ENCODE peak calls at places on chromosomes 1 and 21, in four cellular contexts. O is tibial artery, Q is NCI-H1105, L is endothelial cell. H is an unnamed sample.
A peak's percentile ranks its signal among the peaks of the same experiment; 100 is the strongest.

GRCh38 chr1:239914827-239915231 is 176.9 kb upstream of the FMN2 start:
- DNase-seq in L (no peak), O (no peak), Q (no peak), H (peak; percentile 28)

GRCh38 chr1:187078916-187079315 is 250.2 kb downstream of the PLA2G4A start:
- DNase-seq in O (no peak), Q (no peak), L (no peak), H (no peak)

GRCh38 chr1:101741910-101742309 is 254.8 kb downstream of the OLFM3 start:
- DNase-seq in O (no peak), Q (no peak), L (no peak), H (no peak)

GRCh38 chr1:242467556-242468145 is 56.8 kb downstream of the PLD5 start:
- DNase-seq in L (peak; percentile 63), O (peak; percentile 60), Q (peak; percentile 46), H (peak; percentile 47)

GRCh38 chr1:154400381-154400801 is 4.8 kb upstream of the IL6R start:
- DNase-seq in L (no peak), O (no peak), Q (no peak), H (no peak)

GRCh38 chr1:86596891-86597290 is 50.0 kb downstream of the CLCA4 start:
- DNase-seq in O (no peak), L (no peak), Q (no peak), H (no peak)

GRCh38 chr21:44932366-44933181 is 7.3 kb upstream of the SLX9 start:
- DNase-seq in Q (peak; percentile 36), O (no peak), L (peak; percentile 66), H (no peak)

GRCh38 chr1:27070390-27071048 is 57.9 kb upstream of the TENT5B start:
- DNase-seq in Q (no peak), O (no peak), L (no peak), H (peak; percentile 9)

GRCh38 chr1:14259191-14259757 is 339.2 kb upstream of the KAZN start:
- DNase-seq in L (no peak), Q (no peak), O (peak; percentile 87), H (no peak)

GRCh38 chr1:178541829-178542553 is 29.1 kb downstream of the TEX35 start:
- DNase-seq in O (no peak), Q (no peak), L (peak; percentile 44), H (peak; percentile 59)

GRCh38 chr21:24023402-24023801 is 1583.9 kb downstream of the MRPL39 start:
- DNase-seq in Q (peak; percentile 39), O (no peak), L (no peak), H (no peak)

GRCh38 chr1:81375884-81376548 is 424.7 kb upstream of the ADGRL2 start:
- DNase-seq in L (no peak), O (no peak), Q (no peak), H (no peak)

GRCh38 chr1:27689423-27690173 is 17.6 kb upstream of the IFI6 start:
- DNase-seq in Q (no peak), L (no peak), O (no peak), H (no peak)

GRCh38 chr1:230204852-230205251 is 137.8 kb downstream of the GALNT2 start:
- DNase-seq in O (no peak), L (no peak), Q (no peak), H (peak; percentile 44)

GRCh38 chr1:163090321-163090945 is 21.3 kb downstream of the RGS4 start:
- DNase-seq in O (no peak), L (no peak), Q (no peak), H (no peak)

GRCh38 chr21:37983336-37984095 is 67.3 kb upstream of the KCNJ6 start:
- DNase-seq in O (no peak), L (no peak), Q (no peak), H (no peak)

GRCh38 chr1:170959385-170959784 is 24.1 kb downstream of the MROH9 start:
- DNase-seq in L (no peak), O (no peak), Q (no peak), H (no peak)

GRCh38 chr1:3817821-3818597 is 21.7 kb upstream of the LRRC47 start:
- DNase-seq in Q (no peak), L (no peak), O (no peak), H (no peak)

GRCh38 chr1:234281826-234282489 is 91.3 kb upstream of the COA6 start:
- DNase-seq in Q (no peak), L (no peak), O (no peak), H (no peak)

GRCh38 chr1:61448934-61449368 is 276.0 kb downstream of the TM2D1 start:
- DNase-seq in L (no peak), Q (no peak), O (peak; percentile 92), H (no peak)

GRCh38 chr1:89739013-89739843 is 81.6 kb upstream of the LRRC8D start:
- DNase-seq in L (no peak), O (no peak), Q (no peak), H (no peak)

GRCh38 chr1:26053718-26054572 is 8.0 kb upstream of the SLC30A2 start:
- DNase-seq in L (no peak), Q (no peak), O (no peak), H (no peak)

GRCh38 chr1:17611991-17612390 is 72.5 kb downstream of the ARHGEF10L start:
- DNase-seq in L (no peak), O (no peak), Q (no peak), H (peak; percentile 77)

GRCh38 chr1:156912861-156913808 is 7.3 kb upstream of the LRRC71 start:
- DNase-seq in O (no peak), L (no peak), Q (peak; percentile 87), H (no peak)

GRCh38 chr1:36479505-36480051 is 3.1 kb downstream of the CSF3R start:
- DNase-seq in L (no peak), Q (no peak), O (no peak), H (no peak)

GRCh38 chr1:29284286-29284960 is 48.1 kb downstream of the PTPRU start:
- DNase-seq in L (no peak), O (no peak), Q (no peak), H (no peak)

GRCh38 chr1:20719261-20719660 is 1.5 kb upstream of the KIF17 start:
- DNase-seq in L (no peak), Q (no peak), O (no peak), H (no peak)

GRCh38 chr1:107964397-107965111 is 426 bp downstream of the VAV3 start:
- DNase-seq in Q (no peak), O (no peak), L (peak; percentile 20), H (peak; percentile 26)

GRCh38 chr1:11692899-11693590 is 1.5 kb downstream of the DRAXIN start:
- DNase-seq in Q (no peak), O (peak; percentile 30), L (no peak), H (no peak)

GRCh38 chr1:222583079-222583478 is 6.7 kb downstream of the TAF1A start:
- DNase-seq in Q (no peak), L (no peak), O (no peak), H (no peak)

GRCh38 chr1:90607736-90608135 is 109.4 kb downstream of the BARHL2 start:
- DNase-seq in L (no peak), O (no peak), Q (no peak), H (no peak)

GRCh38 chr1:68321084-68321685 is 88.9 kb upstream of the WLS start:
- DNase-seq in Q (no peak), L (peak; percentile 68), O (peak; percentile 44), H (peak; percentile 56)

GRCh38 chr21:41611966-41612606 is 104.1 kb upstream of the TMPRSS2 start:
- DNase-seq in L (peak; percentile 43), Q (peak; percentile 26), O (no peak), H (peak; percentile 82)

GRCh38 chr1:207672525-207673130 is 27.7 kb downstream of the CR1L start:
- DNase-seq in L (peak; percentile 24), Q (peak; percentile 67), O (no peak), H (peak; percentile 64)